ENCODE peak calls at places on chromosomes 6 and 20, in ten cellular contexts. Y is HCT116, F is Peyer's patch, S is right lobe of liver, V is GM12891, I is uterus, R is stomach, L is spleen, Q is breast epithelium, W is ovary. G is an unnamed sample.

GRCh38 chr20:58777657-58778056 is 73.0 kb downstream of the GNAS-AS1 start:
- DNase-seq in R (no peak), I (no peak), W (no peak), V (no peak), S (no peak), F (no peak), Y (no peak), Q (no peak), L (peak; percentile 41), G (no peak)

GRCh38 chr20:59831901-59832240 is 101.6 kb downstream of the SYCP2 start:
- DNase-seq in L (peak; percentile 24), I (no peak), V (no peak), S (no peak), Q (no peak), W (no peak), F (no peak), Y (no peak), R (no peak), G (no peak)

GRCh38 chr6:162119349-162119748 is 608.2 kb downstream of the PRKN start:
- DNase-seq in V (no peak), I (no peak), F (no peak), S (no peak), Q (no peak), R (no peak), Y (no peak), W (no peak), L (no peak), G (no peak)

GRCh38 chr6:158536891-158537798 is 22.7 kb upstream of the TMEM181 start:
- DNase-seq in I (no peak), V (no peak), W (peak; percentile 54), Y (peak; percentile 13), L (no peak), R (no peak), F (no peak), Q (no peak), S (no peak), G (peak; percentile 34)

GRCh38 chr6:125728739-125729138 is 20.7 kb upstream of the HEY2 start:
- DNase-seq in V (no peak), Q (no peak), L (no peak), I (no peak), S (no peak), R (no peak), W (no peak), F (no peak), Y (no peak), G (no peak)

GRCh38 chr6:42448906-42449659 is 2.6 kb downstream of the TRERF1 start:
- DNase-seq in S (no peak), I (no peak), W (no peak), L (no peak), V (no peak), R (no peak), F (no peak), Q (no peak), Y (no peak), G (no peak)

GRCh38 chr20:62977613-62978558 is 25.4 kb downstream of the SLC17A9 start:
- DNase-seq in V (peak; percentile 79), I (no peak), S (no peak), Q (no peak), F (peak; percentile 78), W (no peak), Y (peak; percentile 51), L (peak; percentile 87), R (peak; percentile 60), G (no peak)

GRCh38 chr20:408843-409696 is 971 bp downstream of the RBCK1 start:
- DNase-seq in V (no peak), Y (no peak), Q (no peak), I (no peak), F (no peak), S (no peak), W (no peak), R (no peak), L (no peak), G (no peak)

GRCh38 chr6:147676468-147676867 is 168.0 kb downstream of the SAMD5 start:
- DNase-seq in I (no peak), W (no peak), L (no peak), R (no peak), Y (no peak), F (no peak), V (no peak), S (no peak), Q (no peak), G (no peak)

GRCh38 chr6:35804996-35805736 is at the start of gene LHFPL5:
- DNase-seq in L (peak; percentile 81), W (peak; percentile 15), R (peak; percentile 49), S (peak; percentile 61), F (no peak), Y (no peak), V (peak; percentile 82), I (no peak), Q (no peak), G (no peak)

GRCh38 chr20:15902493-15902892 is 670.8 kb downstream of the KIF16B start:
- DNase-seq in I (no peak), Q (no peak), L (no peak), W (no peak), V (no peak), R (no peak), S (no peak), F (no peak), Y (no peak), G (no peak)

GRCh38 chr6:72863106-72863505 is 241.2 kb downstream of the KCNQ5 start:
- DNase-seq in R (no peak), I (no peak), S (no peak), L (no peak), Y (no peak), F (no peak), W (no peak), Q (no peak), V (no peak), G (no peak)

GRCh38 chr6:41636803-41637178 is 1.5 kb upstream of the MDFI start:
- DNase-seq in Q (peak; percentile 77), S (peak; percentile 59), I (no peak), Y (peak; percentile 54), F (no peak), W (no peak), R (peak; percentile 82), L (peak; percentile 66), V (no peak), G (no peak)

GRCh38 chr20:38453941-38454340 is 18.7 kb upstream of the RALGAPB start:
- DNase-seq in Y (no peak), I (no peak), Q (no peak), F (peak; percentile 15), L (no peak), S (no peak), V (no peak), R (no peak), W (no peak), G (no peak)
- TF ChIP-seq POLR2A in Y (no peak), I (no peak), Q (no peak), F (no peak), L (no peak), S (no peak), V (no peak), R (no peak), W (no peak), G (no peak)

GRCh38 chr6:32178547-32179440 is 589 bp downstream of the RNF5 start:
- DNase-seq in Y (no peak), L (no peak), Q (no peak), W (no peak), V (no peak), F (peak; percentile 33), S (peak; percentile 79), I (no peak), R (no peak), G (no peak)

GRCh38 chr6:32177788-32178546 is at the start of gene RNF5:
- DNase-seq in L (peak; percentile 94), R (peak; percentile 97), F (peak; percentile 95), Y (peak; percentile 100), V (peak; percentile 90), W (peak; percentile 98), S (peak; percentile 95), Q (peak; percentile 99), I (peak; percentile 99), G (peak; percentile 100)

GRCh38 chr6:32175711-32176475 is at the start of gene AGPAT1:
- DNase-seq in W (peak; percentile 98), S (peak; percentile 99), V (peak; percentile 97), R (peak; percentile 98), L (peak; percentile 98), F (peak; percentile 93), Q (peak; percentile 94), Y (peak; percentile 90), I (peak; percentile 99), G (peak; percentile 98)

GRCh38 chr6:32176476-32177181 is 745 bp upstream of the AGPAT1 start:
- DNase-seq in W (peak; percentile 24), R (no peak), S (no peak), Y (no peak), V (no peak), Q (no peak), F (no peak), I (no peak), L (no peak), G (no peak)

GRCh38 chr6:32177182-32177787 is 920 bp upstream of the RNF5 start:
- DNase-seq in V (no peak), Q (peak; percentile 52), Y (no peak), L (no peak), W (peak; percentile 44), S (no peak), F (peak; percentile 44), R (no peak), I (no peak), G (no peak)
- TF ChIP-seq POLR2A in V (no peak), Q (peak; percentile 49), Y (peak; percentile 32), L (no peak), W (peak; percentile 53), S (peak; percentile 35), F (peak; percentile 26), R (no peak), I (peak; percentile 24), G (peak; percentile 41)

GRCh38 chr20:20423117-20423516 is 55.2 kb downstream of the INSM1 start:
- DNase-seq in S (no peak), F (no peak), W (no peak), L (no peak), I (no peak), Q (no peak), R (no peak), V (no peak), Y (no peak), G (no peak)

GRCh38 chr20:20430066-20430465 is 62.2 kb downstream of the INSM1 start:
- DNase-seq in F (no peak), R (no peak), Y (no peak), Q (no peak), L (no peak), I (no peak), V (no peak), W (no peak), S (no peak), G (no peak)

GRCh38 chr20:20425785-20426471 is 58.0 kb downstream of the INSM1 start:
- DNase-seq in I (no peak), L (no peak), Y (no peak), S (no peak), V (no peak), Q (no peak), W (no peak), R (no peak), F (no peak), G (no peak)

GRCh38 chr20:20426472-20426907 is 58.6 kb downstream of the INSM1 start:
- DNase-seq in R (no peak), F (no peak), S (no peak), Q (no peak), V (no peak), Y (no peak), L (no peak), W (no peak), I (no peak), G (no peak)

GRCh38 chr20:20427202-20427864 is 59.4 kb downstream of the INSM1 start:
- DNase-seq in S (no peak), W (no peak), V (no peak), I (no peak), F (no peak), Q (no peak), L (no peak), R (no peak), Y (no peak), G (no peak)
- TF ChIP-seq POLR2A in S (no peak), W (no peak), V (no peak), I (no peak), F (no peak), Q (no peak), L (no peak), R (no peak), Y (no peak), G (no peak)

GRCh38 chr6:34237722-34238506 is 1.2 kb downstream of the HMGA1 start:
- DNase-seq in S (peak; percentile 61), F (peak; percentile 76), Q (no peak), V (peak; percentile 77), L (peak; percentile 93), R (no peak), I (no peak), W (no peak), Y (no peak), G (no peak)
- TF ChIP-seq POLR2A in S (no peak), F (no peak), Q (no peak), V (no peak), L (no peak), R (no peak), I (no peak), W (no peak), Y (no peak), G (no peak)